ENCODE peak calls at places on chromosomes 16 and 17, in four cellular contexts. D, F, K and Z are unnamed samples. For H3K9me3, the result is how much of the 10 kb centered on the place peaks cover.

GRCh38 chr17:64244165-64244564 is 18.9 kb downstream of the TEX2 start:
- DNase-seq in D (no peak), F (no peak), K (no peak), Z (no peak)

GRCh38 chr16:11205754-11206459 is 50.1 kb downstream of the SOCS1 start:
- DNase-seq in D (no peak), F (peak), K (no peak), Z (no peak)

GRCh38 chr17:39761861-39762496 is 24.2 kb downstream of the GRB7 start:
- DNase-seq in K (no peak), F (peak), D (no peak), Z (no peak)

GRCh38 chr17:57989011-57989345 is 924 bp upstream of the VEZF1 start:
- DNase-seq in K (no peak), F (peak), D (peak), Z (no peak)

GRCh38 chr17:31552568-31552967 is 161.1 kb downstream of the RAB11FIP4 start:
- DNase-seq in F (no peak), K (no peak), D (no peak), Z (no peak)

GRCh38 chr17:49787932-49788442 is 494 bp upstream of the KAT7 start:
- DNase-seq in F (peak), D (no peak), K (no peak), Z (peak)

GRCh38 chr17:42547698-42548069 is 5.0 kb upstream of the HSD17B1 start:
- DNase-seq in D (no peak), F (no peak), K (no peak), Z (no peak)

GRCh38 chr16:63695347-63695746 is 1426.5 kb downstream of the CDH11 start:
- DNase-seq in D (no peak), F (no peak), K (no peak), Z (no peak)

GRCh38 chr17:48603959-48604769 is 622 bp downstream of the HOXB6 start:
- DNase-seq in F (peak), D (no peak), K (no peak), Z (no peak)

GRCh38 chr17:80504671-80505413 is 28.4 kb upstream of the NPTX1 start:
- DNase-seq in K (no peak), D (no peak), F (peak), Z (no peak)

GRCh38 chr17:49823614-49824013 is 24.3 kb downstream of the TAC4 start:
- DNase-seq in F (peak), D (no peak), K (no peak), Z (no peak)

GRCh38 chr16:2238396-2239230 is 2.4 kb downstream of the DNASE1L2 start:
- DNase-seq in F (no peak), K (no peak), D (no peak), Z (no peak)

GRCh38 chr17:48834973-48835372 is 4.1 kb downstream of the CALCOCO2 start:
- DNase-seq in D (no peak), K (no peak), F (no peak), Z (no peak)

GRCh38 chr17:34499576-34499975 is 79.8 kb upstream of the TMEM132E start:
- DNase-seq in K (no peak), D (no peak), F (peak), Z (no peak)

GRCh38 chr17:51351890-51352289 is 91.5 kb downstream of the UTP18 start:
- DNase-seq in D (peak), F (peak), K (no peak), Z (no peak)

GRCh38 chr17:9522074-9522473 is 53.5 kb downstream of the STX8 start:
- DNase-seq in D (no peak), K (no peak), F (peak), Z (no peak)

GRCh38 chr16:55912022-55912421 is 36.8 kb upstream of the CES5A start:
- DNase-seq in K (no peak), F (no peak), D (no peak), Z (no peak)

GRCh38 chr17:43791589-43791988 is 11.4 kb downstream of the CFAP97D1 start:
- DNase-seq in K (no peak), D (no peak), F (peak), Z (no peak)

GRCh38 chr17:43917348-43918025 is 10.2 kb upstream of the MPP2 start:
- DNase-seq in F (peak), K (no peak), D (peak), Z (peak)

GRCh38 chr17:49552070-49552751 is 23.5 kb upstream of the NXPH3 start:
- DNase-seq in D (no peak), K (no peak), F (peak), Z (no peak)

GRCh38 chr16:29962344-29962994 is 590 bp downstream of the TMEM219 start:
- DNase-seq in F (peak), D (no peak), K (no peak), Z (no peak)

GRCh38 chr17:59762022-59762825 is 54.8 kb downstream of the VMP1 start:
- DNase-seq in F (peak), D (no peak), K (no peak), Z (no peak)

GRCh38 chr16:75764154-75764768 is 38.0 kb upstream of the CPHXL start:
- DNase-seq in F (peak), D (peak), K (peak), Z (no peak)

GRCh38 chr16:77584205-77584859 is 138.0 kb upstream of the NUDT7 start:
- DNase-seq in F (peak), D (peak), K (peak), Z (no peak)

GRCh38 chr16:15041260-15042011 is 14.4 kb downstream of the NTAN1 start:
- DNase-seq in K (no peak), D (peak), F (peak), Z (no peak)

GRCh38 chr16:46830417-46830901 is 521 bp downstream of the C16orf87 start:
- DNase-seq in K (peak), D (no peak), F (peak), Z (peak)

GRCh38 chr16:84554627-84555328 is 50.3 kb upstream of the MEAK7 start:
- DNase-seq in F (no peak), K (no peak), D (no peak), Z (no peak)

GRCh38 chr16:56530872-56531271 is 11.0 kb upstream of the BBS2 start:
- DNase-seq in D (no peak), K (no peak), F (no peak), Z (no peak)

GRCh38 chr16:57341441-57342303 is 16.9 kb upstream of the CCL22 start:
- DNase-seq in K (no peak), F (peak), D (no peak), Z (no peak)

GRCh38 chr17:28519236-28519635 is 13.1 kb downstream of the FOXN1 start:
- DNase-seq in F (no peak), D (no peak), K (no peak), Z (no peak)

GRCh38 chr16:30946671-30947532 is 2.0 kb upstream of the ORAI3 start:
- DNase-seq in K (no peak), D (no peak), F (no peak), Z (no peak)

GRCh38 chr16:59698341-59698979 is 964.3 kb upstream of the GOT2 start:
- DNase-seq in K (no peak), F (peak), D (no peak), Z (no peak)

GRCh38 chr17:6639651-6640535 is 618 bp downstream of the KIAA0753 start:
- DNase-seq in D (no peak), F (peak), K (peak), Z (no peak)

GRCh38 chr16:685967-686366 is 1.8 kb upstream of the JMJD8 start:
- DNase-seq in F (peak), D (no peak), K (no peak), Z (no peak)

GRCh38 chr16:27441998-27442397 is 40.0 kb downstream of the IL21R start:
- DNase-seq in K (no peak), D (no peak), F (no peak), Z (no peak)

GRCh38 chr17:22511431-22511830 is 819.1 kb downstream of the KCNJ18 start:
- DNase-seq in D (no peak), K (no peak), F (no peak), Z (no peak)
- H3K9me3 ChIP-seq in D (under half), K (under half), F (under half), Z (under half)

GRCh38 chr17:61702450-61702849 is 111.4 kb upstream of the NACA2 start:
- DNase-seq in K (no peak), F (no peak), D (no peak), Z (no peak)
- H3K9me3 ChIP-seq in K (under half), F (under half), D (under half), Z (under half)

DNA sequence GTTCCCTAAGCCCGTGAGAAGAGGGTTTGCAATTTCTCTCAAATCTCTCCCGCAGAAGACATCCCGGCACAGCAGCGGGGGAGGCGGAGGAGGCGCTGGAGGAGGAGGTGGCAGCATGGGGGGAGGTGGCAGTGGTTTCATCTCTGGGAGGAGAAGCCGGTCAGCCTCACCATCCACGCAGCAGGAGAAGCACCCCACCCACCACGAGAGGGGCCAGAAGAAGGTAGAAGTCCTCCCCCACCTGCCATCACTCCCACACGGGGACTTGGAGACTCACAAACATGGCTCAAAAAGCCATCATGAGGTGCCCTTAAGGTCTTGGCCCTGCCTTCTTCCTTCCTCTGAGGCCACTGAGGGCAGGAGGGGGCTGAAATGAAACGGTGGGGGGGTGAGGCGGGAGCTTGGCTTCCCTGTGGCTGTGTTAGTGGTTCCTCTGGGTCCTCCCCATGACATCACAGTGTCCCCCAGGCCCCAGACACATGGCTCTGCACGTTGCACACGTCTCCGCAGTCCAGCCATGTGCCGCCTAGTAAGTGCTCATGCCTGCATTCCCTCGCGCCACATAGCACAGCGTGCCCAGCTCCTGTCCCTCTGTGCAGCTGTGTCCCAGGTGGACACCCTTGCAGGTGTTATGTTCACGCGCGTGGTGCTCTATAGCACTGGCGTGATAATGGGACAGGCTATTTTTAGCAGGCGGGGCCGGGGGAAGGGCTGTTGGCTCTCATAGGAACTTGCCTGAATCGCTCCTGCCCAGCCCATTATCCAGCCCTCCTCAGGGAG is 6.9 kb downstream of the MLLT6 start:
- DNase-seq in F (no peak), K (no peak), D (no peak), Z (no peak)
- H3K9me3 ChIP-seq in F (under half), K (under half), D (under half), Z (under half)

DNA sequence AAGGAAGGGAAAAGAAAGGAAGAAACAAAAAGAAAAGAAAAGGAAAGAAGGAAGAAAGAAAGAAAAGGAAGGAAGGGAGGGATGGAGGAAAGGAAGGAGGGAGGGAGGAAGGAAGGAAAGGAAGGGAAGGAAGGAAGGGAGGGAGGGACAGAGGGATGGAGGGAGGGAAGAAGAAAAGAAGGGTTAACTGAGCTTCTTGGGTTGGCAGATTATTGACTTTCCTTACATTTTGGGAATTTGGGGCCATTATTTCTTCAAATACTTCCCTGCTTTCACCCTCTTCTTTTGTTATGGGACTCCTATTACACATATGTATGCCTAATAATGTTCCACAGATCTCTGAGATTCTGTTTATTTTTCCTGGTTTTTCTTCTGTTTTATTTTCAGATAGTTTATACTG is 285.6 kb downstream of the KCNJ2 start:
- DNase-seq in F (no peak), D (no peak), K (no peak), Z (no peak)
- H3K9me3 ChIP-seq in F (under half), D (under half), K (under half), Z (under half)

GRCh38 chr16:71453051-71453450 is 9.0 kb downstream of the ZNF23 start:
- DNase-seq in F (no peak), K (no peak), D (no peak), Z (no peak)
- H3K9me3 ChIP-seq in F (under half), K (under half), D (under half), Z (under half)

GRCh38 chr17:16552637-16553045 is 16.4 kb downstream of the ZNF287 start:
- DNase-seq in K (no peak), D (no peak), F (no peak), Z (no peak)
- H3K9me3 ChIP-seq in K (under half), D (under half), F (under half), Z (under half)

DNA sequence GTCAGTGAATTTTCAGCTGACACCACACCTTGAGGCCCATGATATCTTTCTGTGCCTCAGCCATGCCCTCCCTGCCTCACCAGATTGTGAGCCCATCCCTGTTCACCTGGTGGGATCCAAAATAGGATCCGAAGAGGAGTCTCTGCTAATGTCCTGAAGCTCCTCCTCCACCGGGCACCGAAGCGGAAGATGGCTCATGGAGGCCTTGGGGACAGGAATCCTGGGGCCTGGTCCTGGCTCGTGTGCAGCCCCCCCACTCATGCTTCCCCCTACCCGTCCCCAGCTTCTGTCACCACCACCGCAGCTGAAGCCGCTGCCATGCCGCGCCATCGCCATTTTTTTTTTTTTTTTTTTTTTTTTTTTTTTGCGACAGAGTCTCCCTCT is 1683.4 kb downstream of the TP53TG3F start:
- DNase-seq in F (no peak), K (no peak), D (no peak), Z (no peak)
- H3K9me3 ChIP-seq in F (under half), K (under half), D (under half), Z (under half)

GRCh38 chr17:830950-831349 is 48.8 kb downstream of the MRM3 start:
- DNase-seq in D (no peak), F (no peak), K (no peak), Z (no peak)

GRCh38 chr17:836154-836553 is 54.0 kb downstream of the MRM3 start:
- DNase-seq in K (no peak), D (peak), F (peak), Z (no peak)

GRCh38 chr17:835263-835662 is 53.1 kb downstream of the MRM3 start:
- DNase-seq in F (peak), D (peak), K (no peak), Z (no peak)

GRCh38 chr17:830381-830780 is 48.2 kb downstream of the MRM3 start:
- DNase-seq in F (no peak), D (no peak), K (no peak), Z (no peak)

DNA sequence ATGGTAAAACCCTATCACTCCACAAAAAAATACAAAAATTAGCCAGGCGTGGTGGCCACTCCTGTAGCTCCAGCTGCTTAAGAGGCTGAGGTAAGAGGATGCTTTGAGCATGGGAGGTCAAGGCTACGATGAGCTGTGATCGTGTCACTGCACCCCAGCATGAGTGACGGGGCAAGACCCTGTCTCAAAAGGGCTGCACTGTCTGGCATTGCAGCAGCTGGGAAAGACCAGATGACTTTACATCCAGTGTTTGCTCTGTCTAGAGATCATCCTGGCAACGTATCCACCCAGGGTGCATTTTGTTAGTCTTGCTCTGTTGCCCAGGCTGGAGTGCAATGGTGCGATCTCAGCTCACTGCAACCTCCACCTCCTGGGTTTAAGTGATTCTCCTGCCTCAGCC is 52.0 kb downstream of the MRM3 start:
- DNase-seq in D (no peak), K (no peak), F (no peak), Z (no peak)
- H3K9me3 ChIP-seq in D (under half), K (under half), F (under half), Z (under half)

GRCh38 chr16:87836346-87836843 is 32.9 kb downstream of the SLC7A5 start:
- DNase-seq in F (no peak), D (no peak), K (no peak), Z (no peak)

GRCh38 chr16:87838643-87839541 is 30.4 kb downstream of the SLC7A5 start:
- DNase-seq in K (no peak), F (no peak), D (no peak), Z (no peak)

GRCh38 chr16:87835882-87836331 is 33.4 kb downstream of the SLC7A5 start:
- DNase-seq in F (no peak), D (no peak), K (no peak), Z (no peak)

GRCh38 chr16:87836844-87837581 is 32.3 kb downstream of the SLC7A5 start:
- DNase-seq in D (no peak), F (no peak), K (no peak), Z (no peak)

DNA sequence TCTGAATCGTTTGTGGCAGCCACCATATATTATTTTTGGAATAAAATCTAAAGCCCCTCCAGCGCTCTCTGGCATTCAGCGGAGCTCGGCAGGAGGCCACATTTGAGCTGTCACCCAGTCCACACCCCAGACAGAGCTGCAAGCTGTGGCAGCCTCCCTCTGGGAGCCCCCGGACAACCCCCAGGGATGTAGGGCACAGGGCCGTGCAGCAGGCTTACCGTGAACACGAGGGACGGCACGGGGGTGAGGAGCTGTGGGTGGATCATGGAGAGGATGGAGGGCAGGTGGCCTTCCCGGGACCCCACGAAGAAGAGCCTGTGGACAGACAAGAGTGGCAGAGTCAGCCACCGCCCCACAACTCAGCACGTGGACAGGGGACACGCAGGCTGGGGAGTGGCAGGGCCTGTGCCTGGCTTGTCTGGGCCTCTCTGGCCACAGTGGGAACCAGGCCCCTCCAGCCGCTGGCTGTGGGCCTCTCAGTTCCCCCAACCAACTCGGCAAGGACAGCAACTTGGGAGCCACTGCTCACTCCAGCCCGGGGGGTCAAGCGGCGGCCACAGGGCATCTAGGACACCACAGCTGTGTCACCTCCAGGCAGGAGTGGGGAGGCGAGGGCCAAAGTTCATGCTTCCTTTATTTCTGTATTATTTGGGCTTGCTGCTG is 31.5 kb downstream of the SLC7A5 start:
- DNase-seq in D (no peak), K (no peak), F (no peak), Z (no peak)
- H3K9me3 ChIP-seq in D (under half), K (under half), F (under half), Z (under half)